ENCODE peak calls at places on chromosome 15, in six cellular contexts. C is tibial nerve, A is uterus, T is IMR-90, M is heart left ventricle, E is esophagus muscularis mucosa. R is an unnamed sample.

GRCh38 chr15:55823191-55823670 is 80.3 kb upstream of the PRTG start:
- DNase-seq in T (peak), C (peak), A (no peak), E (no peak), M (no peak), R (no peak)

GRCh38 chr15:45228931-45229330 is 23.1 kb upstream of the SLC28A2 start:
- DNase-seq in C (no peak), E (no peak), M (no peak), A (no peak), T (no peak), R (peak)

GRCh38 chr15:59696332-59696731 is 7.2 kb upstream of the BNIP2 start:
- DNase-seq in M (no peak), C (no peak), A (no peak), E (no peak), T (no peak), R (no peak)

GRCh38 chr15:55993804-55994539 is 560 bp upstream of the NEDD4 start:
- DNase-seq in A (no peak), T (peak), C (no peak), E (no peak), M (no peak), R (no peak)

GRCh38 chr15:40955141-40955903 is 2.1 kb downstream of the CHAC1 start:
- DNase-seq in E (no peak), T (no peak), A (no peak), M (peak), C (no peak), R (no peak)

GRCh38 chr15:39801641-39802309 is 19.1 kb upstream of the FSIP1 start:
- DNase-seq in E (no peak), M (no peak), T (no peak), A (no peak), C (no peak), R (no peak)

GRCh38 chr15:82999905-83000671 is 11.4 kb downstream of the C15orf40 start:
- DNase-seq in M (no peak), C (no peak), T (peak), E (no peak), A (no peak), R (no peak)

GRCh38 chr15:101045835-101046691 is 126.9 kb downstream of the LRRK1 start:
- DNase-seq in M (no peak), C (no peak), T (no peak), E (peak), A (no peak), R (no peak)

GRCh38 chr15:83012038-83012490 is 625 bp upstream of the C15orf40 start:
- DNase-seq in T (no peak), A (no peak), M (no peak), E (no peak), C (no peak), R (no peak)

GRCh38 chr15:48897144-48897814 is 19.3 kb downstream of the EID1 start:
- DNase-seq in M (no peak), C (peak), T (peak), A (no peak), E (no peak), R (no peak)

GRCh38 chr15:50164458-50164857 is 17.5 kb upstream of the SLC27A2 start:
- DNase-seq in T (no peak), C (no peak), E (no peak), A (no peak), M (no peak), R (no peak)

GRCh38 chr15:83697716-83698115 is 43.8 kb downstream of the ADAMTSL3 start:
- DNase-seq in T (no peak), C (no peak), A (no peak), E (no peak), M (no peak), R (no peak)

GRCh38 chr15:92708635-92709034 is 53.1 kb upstream of the FAM174B start:
- DNase-seq in M (no peak), E (no peak), A (no peak), C (no peak), T (no peak), R (no peak)

GRCh38 chr15:31482122-31482922 is 155.7 kb downstream of the KLF13 start:
- DNase-seq in E (no peak), C (no peak), A (no peak), T (no peak), M (no peak), R (no peak)

DNA sequence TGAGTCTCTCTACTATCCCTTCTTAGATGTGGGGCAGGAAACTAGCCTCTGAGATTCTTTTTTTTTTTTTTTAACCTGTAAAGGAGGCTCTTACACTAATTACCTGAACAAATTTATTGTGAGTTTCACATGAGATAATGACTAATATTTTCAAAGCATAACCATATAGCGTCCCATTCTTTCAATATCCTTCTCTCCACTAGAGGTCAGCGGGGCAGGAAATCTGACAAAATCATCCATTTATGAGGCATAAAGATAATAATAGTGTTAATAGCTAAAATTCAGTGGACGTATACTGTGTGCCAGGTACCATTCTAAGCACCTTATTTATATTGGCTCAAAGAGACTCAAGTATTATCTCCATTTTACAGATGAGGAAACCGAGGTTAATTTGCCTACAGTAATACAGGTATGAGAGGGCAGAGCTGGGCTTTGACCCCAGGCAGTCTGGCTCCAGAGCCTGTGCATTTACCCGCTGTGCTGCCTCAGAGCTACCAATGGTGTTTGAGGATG is 16.3 kb upstream of the SMAD6 start:
- DNase-seq in T (no peak), E (no peak), M (no peak), A (no peak), C (no peak), R (no peak)
- TF ChIP-seq CTCF in T (peak), E (no peak), M (no peak), A (no peak), C (no peak), R (no peak)

DNA sequence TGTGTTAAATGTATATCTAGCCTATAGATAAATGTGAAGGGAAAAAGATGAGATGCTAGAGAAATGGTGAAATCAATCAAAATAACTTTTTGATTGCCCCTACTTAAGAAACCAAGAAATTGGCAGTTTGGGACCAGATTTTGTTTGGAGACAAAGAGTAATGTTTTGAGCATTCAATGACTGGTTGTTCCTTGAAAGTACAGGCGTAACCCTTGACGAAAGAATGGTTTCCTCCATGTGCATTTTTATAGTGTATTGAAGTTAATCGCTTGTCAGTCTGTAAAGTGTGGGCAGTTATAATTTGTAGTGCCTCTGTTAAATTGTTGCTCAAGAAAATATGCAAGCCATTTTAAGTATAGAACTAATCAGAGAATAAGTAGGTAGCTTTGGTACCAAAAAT is 1.2 kb downstream of the KIF23 start:
- DNase-seq in M (no peak), T (peak), C (no peak), E (no peak), A (no peak), R (no peak)
- H3K4me3 ChIP-seq in M (no peak), T (peak), C (no peak), E (no peak), A (no peak), R (no peak)

DNA sequence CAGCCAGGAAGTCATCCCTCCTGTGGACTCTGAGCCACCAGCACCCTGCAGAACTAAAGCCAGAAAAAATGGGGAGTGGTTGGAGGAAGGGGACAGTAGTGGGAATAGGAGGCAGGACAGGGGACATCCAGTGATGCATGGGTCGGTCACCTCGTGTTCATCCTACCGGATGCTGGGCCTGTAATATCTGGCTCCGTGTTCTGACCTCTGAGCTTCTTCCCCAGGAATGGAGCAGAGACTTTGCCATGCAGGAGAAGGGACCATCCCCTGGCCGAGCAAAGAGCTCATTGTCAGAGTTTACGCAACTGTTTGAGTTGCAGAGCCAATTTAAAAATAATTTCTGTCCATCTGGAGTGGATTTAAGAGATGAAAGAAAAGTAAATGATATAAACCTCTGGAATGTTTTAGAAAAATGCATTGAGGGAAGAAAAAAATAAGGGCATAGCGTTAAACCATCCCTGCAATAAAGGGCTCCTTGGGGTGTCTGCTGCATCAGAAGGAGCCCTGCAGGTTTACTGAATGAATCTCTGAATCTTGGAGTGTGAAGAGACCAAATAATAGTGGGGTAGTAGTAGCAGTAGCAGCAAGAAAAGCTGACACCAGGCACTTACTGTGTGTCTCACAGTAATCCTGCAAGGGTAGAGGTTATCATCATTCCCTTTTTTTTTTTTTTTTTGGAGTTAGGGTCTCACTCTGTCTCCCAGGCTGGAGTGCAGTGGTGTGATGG is 70.9 kb downstream of the AAGAB start:
- DNase-seq in T (peak), A (peak), M (no peak), C (peak), E (no peak), R (no peak)
- TF ChIP-seq POLR2A in T (no peak), A (no peak), M (no peak), C (no peak), E (no peak), R (no peak)

DNA sequence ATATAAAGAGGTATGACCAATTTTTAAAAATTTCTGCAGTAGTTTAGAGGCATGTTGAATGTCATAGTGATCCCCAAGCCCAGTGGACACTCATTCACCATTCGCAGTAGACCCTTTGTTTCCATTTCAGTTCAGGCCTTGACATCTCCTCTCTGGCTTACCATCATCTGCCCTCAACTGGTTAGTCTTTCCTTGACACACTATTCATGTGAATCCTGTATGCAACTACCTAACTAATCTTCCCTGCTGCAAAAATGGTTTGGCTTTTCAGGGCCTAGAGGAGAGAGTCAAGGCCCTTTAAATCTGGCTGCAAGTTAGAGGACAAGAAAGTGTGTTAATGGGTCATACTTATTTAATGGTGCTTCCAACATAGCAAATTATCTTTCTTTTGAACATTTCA is 10.9 kb downstream of the APH1B start:
- DNase-seq in E (no peak), M (no peak), T (no peak), C (no peak), A (no peak), R (no peak)
- TF ChIP-seq CTCF in E (no peak), M (no peak), T (no peak), C (no peak), A (no peak), R (no peak)

GRCh38 chr15:72203507-72203837 is 5.9 kb upstream of the GRAMD2A start:
- DNase-seq in T (peak), A (peak), E (no peak), C (no peak), M (peak), R (peak)
- H3K4me3 ChIP-seq in T (no peak), A (no peak), E (no peak), C (no peak), M (no peak), R (no peak)

DNA sequence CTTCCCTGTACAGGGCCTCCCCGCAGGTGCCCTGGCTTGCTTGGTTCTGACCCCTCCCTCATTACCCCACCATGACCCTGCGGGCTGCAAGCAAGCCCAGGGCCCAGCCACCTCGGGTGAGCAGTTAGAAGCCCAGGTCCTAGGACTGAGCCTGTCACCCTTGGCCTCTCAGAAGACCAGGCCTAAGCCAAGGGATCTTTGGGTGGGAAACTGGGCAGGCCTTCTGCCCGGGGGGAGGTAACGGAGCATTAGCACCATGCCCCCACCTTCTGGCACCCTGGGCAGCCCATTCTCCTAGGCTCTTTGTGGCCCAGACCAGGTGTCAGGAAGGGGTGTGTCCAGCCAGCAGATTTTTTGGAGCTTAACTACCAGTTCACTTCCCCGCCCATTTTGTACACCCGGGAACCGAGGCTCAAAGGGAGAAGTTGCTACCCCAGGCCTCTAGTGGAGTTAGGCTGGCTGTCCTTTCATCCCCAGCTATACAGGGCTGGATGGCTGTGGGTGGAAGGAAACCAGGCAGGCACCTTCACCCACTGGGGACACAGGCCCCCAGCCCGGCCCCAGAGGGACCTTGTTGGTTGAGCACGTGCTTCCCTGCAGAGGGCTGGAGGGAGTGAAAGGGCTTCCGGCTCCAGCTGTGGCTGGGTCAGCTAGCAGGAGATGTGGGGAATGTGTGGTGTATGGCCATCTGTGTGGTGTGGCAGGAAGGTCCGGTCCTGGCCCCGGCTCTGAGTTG is 1.4 kb downstream of the CSK start:
- DNase-seq in E (no peak), C (no peak), M (peak), A (no peak), T (peak), R (no peak)
- TF ChIP-seq POLR2A in E (no peak), C (no peak), M (no peak), A (no peak), T (no peak), R (no peak)

GRCh38 chr15:58361291-58361759 is 70.5 kb upstream of the LIPC start:
- DNase-seq in T (peak), M (no peak), C (peak), A (no peak), E (peak), R (no peak)
- TF ChIP-seq CTCF in T (no peak), M (no peak), C (no peak), A (no peak), E (no peak), R (no peak)

GRCh38 chr15:23881299-23881698 is 194.2 kb upstream of the NDN start:
- DNase-seq in T (no peak), M (no peak), E (no peak), C (no peak), A (no peak), R (no peak)

GRCh38 chr15:23877502-23878412 is 190.7 kb upstream of the NDN start:
- DNase-seq in E (no peak), C (no peak), M (no peak), A (peak), T (no peak), R (no peak)
- H3K4me3 ChIP-seq in E (no peak), C (no peak), M (no peak), A (no peak), T (no peak), R (no peak)

GRCh38 chr15:42033214-42033873 is 12.5 kb upstream of the PLA2G4E start:
- DNase-seq in M (no peak), A (no peak), T (no peak), E (no peak), C (no peak), R (no peak)

GRCh38 chr15:42036991-42037390 is 16.1 kb upstream of the PLA2G4E start:
- DNase-seq in A (no peak), C (no peak), M (no peak), T (no peak), E (no peak), R (no peak)

GRCh38 chr15:42036112-42036905 is 15.5 kb upstream of the PLA2G4E start:
- DNase-seq in A (no peak), T (no peak), M (no peak), E (no peak), C (no peak), R (no peak)

GRCh38 chr15:42034628-42035177 is 13.9 kb upstream of the PLA2G4E start:
- DNase-seq in E (no peak), T (no peak), C (no peak), A (no peak), M (no peak), R (no peak)

GRCh38 chr15:42035362-42035761 is 14.5 kb upstream of the PLA2G4E start:
- DNase-seq in E (no peak), A (no peak), M (no peak), C (no peak), T (peak), R (no peak)
- TF ChIP-seq POLR2A in E (no peak), A (no peak), M (no peak), C (no peak), T (no peak), R (no peak)

DNA sequence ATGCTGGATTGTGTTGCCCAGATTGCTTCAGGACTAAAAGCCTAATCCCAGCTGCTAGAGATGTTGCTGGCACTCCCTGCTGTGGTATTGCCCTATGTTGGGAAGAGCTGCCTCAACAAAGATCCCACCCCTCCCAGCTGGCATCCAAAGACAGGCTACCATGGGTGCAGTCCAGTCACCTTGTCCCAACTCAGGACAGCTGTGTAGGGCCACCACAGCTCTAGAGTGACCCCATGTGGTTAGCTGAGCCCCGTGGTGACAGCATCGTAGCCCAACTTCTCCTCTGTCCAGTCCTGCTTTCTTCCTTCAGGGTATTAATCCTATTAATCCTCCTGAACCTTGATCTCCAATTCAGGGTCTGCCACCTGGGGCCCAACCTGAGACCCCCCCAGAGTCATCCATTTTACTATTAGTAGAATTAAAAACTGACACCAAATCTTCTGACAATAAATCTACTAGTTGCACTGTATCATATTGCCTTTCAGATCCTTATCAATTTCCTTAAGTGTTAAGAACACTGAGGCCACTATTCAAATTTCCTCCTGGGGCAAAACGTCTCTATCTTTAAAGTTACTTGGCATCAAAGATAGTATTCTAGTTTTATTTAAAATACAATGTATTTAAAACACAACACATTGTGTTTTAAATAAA is 83.5 kb downstream of the AQP9 start:
- DNase-seq in C (no peak), T (peak), M (no peak), E (no peak), A (no peak), R (no peak)
- TF ChIP-seq CTCF in C (no peak), T (peak), M (no peak), E (no peak), A (no peak), R (no peak)

R was measured in gastrocnemius medialis.